ENCODE peak calls at places on chromosome 4, in six cellular contexts. G, L, S, X, M and O are unnamed samples.

GRCh38 chr4:168183717-168184571 is 91.6 kb downstream of the ANXA10 start:
- DNase-seq in G (peak), L (no peak), S (no peak), X (no peak), M (peak), O (peak)

GRCh38 chr4:21768349-21769310 is 179.9 kb downstream of the KCNIP4 start:
- DNase-seq in G (peak), L (no peak), S (no peak), X (no peak), M (no peak), O (peak)

GRCh38 chr4:13612569-13612968 is 15.0 kb downstream of the BOD1L1 start:
- DNase-seq in G (no peak), L (no peak), S (no peak), X (no peak), M (no peak), O (no peak)

GRCh38 chr4:17690898-17691297 is 76.5 kb downstream of the MED28 start:
- DNase-seq in G (no peak), L (no peak), S (no peak), X (no peak), M (no peak), O (no peak)

GRCh38 chr4:183094393-183095198 is 4.5 kb upstream of the WWC2 start:
- DNase-seq in G (no peak), L (no peak), S (no peak), X (no peak), M (no peak), O (no peak)

GRCh38 chr4:8185280-8185679 is 13.8 kb upstream of the SH3TC1 start:
- DNase-seq in G (peak), L (no peak), S (no peak), X (no peak), M (peak), O (peak)

GRCh38 chr4:17535242-17535641 is 20.3 kb downstream of the CLRN2 start:
- DNase-seq in G (no peak), L (no peak), S (no peak), X (no peak), M (no peak), O (no peak)

GRCh38 chr4:40672528-40673522 is 43.2 kb upstream of the RBM47 start:
- DNase-seq in G (peak), L (no peak), S (no peak), X (peak), M (peak), O (peak)

GRCh38 chr4:11259837-11260236 is 168.9 kb downstream of the HS3ST1 start:
- DNase-seq in G (no peak), L (no peak), S (no peak), X (no peak), M (no peak), O (no peak)

GRCh38 chr4:41212221-41213203 is 1.8 kb downstream of the APBB2 start:
- DNase-seq in G (peak), L (peak), S (peak), X (peak), M (no peak), O (peak)

GRCh38 chr4:31984872-31985271 is 1264.7 kb downstream of the PCDH7 start:
- DNase-seq in G (no peak), L (no peak), S (no peak), X (no peak), M (no peak), O (peak)

GRCh38 chr4:172822322-172822721 is 346.3 kb upstream of the GALNT7 start:
- DNase-seq in G (no peak), L (no peak), S (no peak), X (no peak), M (no peak), O (no peak)

GRCh38 chr4:152935661-152936445 is at the start of gene FHDC1:
- DNase-seq in G (no peak), L (peak), S (peak), X (peak), M (no peak), O (no peak)

GRCh38 chr4:112604590-112604989 is 32.1 kb downstream of the ZGRF1 start:
- DNase-seq in G (peak), L (no peak), S (peak), X (no peak), M (peak), O (peak)

GRCh38 chr4:3009422-3009821 is 46.1 kb downstream of the GRK4 start:
- DNase-seq in G (peak), L (no peak), S (no peak), X (peak), M (no peak), O (peak)

GRCh38 chr4:79249879-79250503 is 75.9 kb downstream of the NAA11 start:
- DNase-seq in G (no peak), L (no peak), S (no peak), X (no peak), M (no peak), O (no peak)

GRCh38 chr4:174757736-174758135 is 71.3 kb downstream of the GLRA3 start:
- DNase-seq in G (no peak), L (no peak), S (no peak), X (no peak), M (no peak), O (no peak)

GRCh38 chr4:8790749-8791148 is 80.9 kb downstream of the HMX1 start:
- DNase-seq in G (no peak), L (no peak), S (no peak), X (no peak), M (no peak), O (no peak)

GRCh38 chr4:81142744-81143143 is 72.3 kb downstream of the PRKG2 start:
- DNase-seq in G (peak), L (no peak), S (no peak), X (no peak), M (no peak), O (peak)

DNA sequence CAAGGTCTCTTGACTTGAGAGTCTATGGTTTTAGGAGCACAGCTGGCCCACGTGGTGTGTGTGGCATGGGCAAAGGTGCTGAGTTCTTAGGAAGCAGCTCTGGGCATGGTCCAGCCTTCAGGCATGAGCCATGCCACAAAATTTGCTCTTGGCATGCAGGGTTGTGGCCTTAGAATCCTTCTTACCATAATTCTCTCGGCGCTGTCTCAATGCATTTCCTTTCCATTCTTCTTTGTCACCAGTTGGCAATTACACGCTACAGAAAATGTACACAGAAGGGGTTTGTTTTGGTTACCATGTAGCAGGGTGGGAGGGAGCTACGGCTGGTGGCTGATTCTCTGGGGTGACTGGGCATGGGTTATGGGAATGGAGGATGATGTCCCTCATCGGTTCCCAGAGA is 199.6 kb upstream of the SFRP2 start:
- DNase-seq in G (peak), L (no peak), S (no peak), X (no peak), M (no peak), O (peak)
- H3K4me3 ChIP-seq in G (no peak), L (no peak), S (no peak), X (no peak), M (no peak), O (no peak)

DNA sequence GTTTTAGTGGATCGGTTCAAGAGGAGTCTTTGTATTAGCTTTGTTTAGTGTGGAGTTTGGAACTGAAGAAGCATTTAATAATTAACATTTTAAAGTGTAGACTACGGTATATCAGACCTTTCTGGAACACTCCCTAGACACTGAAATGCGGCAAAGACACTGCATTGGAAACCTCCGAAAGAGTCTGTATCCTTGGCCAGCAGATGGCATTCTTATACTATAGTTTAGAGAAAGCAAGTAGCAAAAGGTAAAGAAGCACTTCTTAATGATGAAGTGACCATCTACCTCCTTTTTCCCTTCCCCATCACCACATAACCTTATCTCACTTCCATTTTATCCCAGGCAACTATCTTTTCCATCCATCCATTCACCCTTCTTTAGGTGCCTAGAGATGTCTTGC is 7.6 kb downstream of the FABP2 start:
- DNase-seq in G (peak), L (no peak), S (no peak), X (no peak), M (no peak), O (peak)
- TF ChIP-seq CTCF in G (peak), L (no peak), S (peak), X (peak), M (peak), O (peak)

GRCh38 chr4:6782846-6783110 is 251 bp downstream of the KIAA0232 start:
- DNase-seq in G (no peak), L (no peak), S (no peak), X (no peak), M (no peak), O (no peak)

GRCh38 chr4:6781113-6781512 is 1.4 kb upstream of the KIAA0232 start:
- DNase-seq in G (no peak), L (no peak), S (no peak), X (no peak), M (no peak), O (no peak)

GRCh38 chr4:6781561-6781960 is 966 bp upstream of the KIAA0232 start:
- DNase-seq in G (no peak), L (no peak), S (no peak), X (no peak), M (no peak), O (no peak)

GRCh38 chr4:6783111-6783981 is 819 bp downstream of the KIAA0232 start:
- DNase-seq in G (peak), L (peak), S (peak), X (peak), M (peak), O (peak)

DNA sequence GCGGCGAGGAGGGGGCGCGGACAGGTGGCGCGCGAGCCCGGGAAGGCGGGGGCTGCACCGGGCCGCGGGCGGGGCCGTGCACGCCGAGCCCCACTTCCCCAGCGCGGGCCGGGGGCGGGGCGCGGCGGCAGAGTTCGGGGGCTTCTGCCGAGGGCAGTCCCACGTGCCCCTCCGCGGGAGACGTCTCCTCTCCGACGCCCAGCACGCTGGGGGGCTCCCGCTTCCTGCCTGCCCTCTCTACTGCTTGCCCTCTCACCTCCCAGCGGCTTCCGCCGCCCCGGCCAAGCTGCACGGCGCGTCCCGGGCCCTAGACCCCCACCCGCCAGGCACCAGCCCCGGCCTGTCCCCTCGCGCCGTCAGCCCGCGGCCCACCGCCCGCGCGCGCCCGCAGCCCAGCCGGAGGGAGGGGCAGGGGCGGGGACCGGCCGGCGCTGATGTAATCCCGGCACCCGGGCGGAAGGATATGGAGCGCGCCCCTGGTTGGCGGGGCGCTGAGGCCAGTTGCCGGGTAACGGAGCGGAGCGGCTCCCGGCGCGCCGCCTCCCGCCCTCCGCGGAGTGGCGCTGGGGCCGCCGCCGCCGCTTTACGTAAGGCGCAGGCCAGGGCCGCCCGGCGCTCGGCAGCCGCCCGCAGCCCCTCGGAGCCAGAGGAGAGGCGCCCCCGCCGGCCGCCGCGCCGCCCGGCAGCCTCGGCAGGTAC is at the start of gene KIAA0232:
- DNase-seq in G (peak), L (peak), S (peak), X (peak), M (peak), O (peak)
- H3K4me3 ChIP-seq in G (peak), L (peak), S (peak), X (peak), M (peak), O (peak)

DNA sequence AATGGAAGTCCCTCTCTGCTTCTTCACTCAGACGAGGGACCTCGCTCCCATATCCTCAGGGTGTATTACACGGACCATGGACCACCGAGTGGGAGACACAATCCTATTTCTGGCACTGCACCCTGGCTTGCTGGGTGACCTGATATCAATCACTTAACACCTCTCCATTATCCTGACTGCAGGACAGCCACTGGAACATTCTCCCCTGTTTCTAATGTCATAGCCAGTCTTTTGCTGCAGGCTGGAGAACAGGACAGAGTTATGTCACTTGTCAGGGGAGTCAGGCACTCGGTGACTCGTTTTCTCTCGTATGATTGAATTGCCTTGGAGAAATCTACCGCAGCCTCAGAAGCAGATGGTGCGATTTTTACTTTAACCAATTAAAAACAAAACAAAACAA is 219.1 kb upstream of the IGFBP7 start:
- DNase-seq in G (no peak), L (no peak), S (peak), X (no peak), M (no peak), O (no peak)
- TF ChIP-seq CTCF in G (no peak), L (no peak), S (no peak), X (no peak), M (no peak), O (no peak)

DNA sequence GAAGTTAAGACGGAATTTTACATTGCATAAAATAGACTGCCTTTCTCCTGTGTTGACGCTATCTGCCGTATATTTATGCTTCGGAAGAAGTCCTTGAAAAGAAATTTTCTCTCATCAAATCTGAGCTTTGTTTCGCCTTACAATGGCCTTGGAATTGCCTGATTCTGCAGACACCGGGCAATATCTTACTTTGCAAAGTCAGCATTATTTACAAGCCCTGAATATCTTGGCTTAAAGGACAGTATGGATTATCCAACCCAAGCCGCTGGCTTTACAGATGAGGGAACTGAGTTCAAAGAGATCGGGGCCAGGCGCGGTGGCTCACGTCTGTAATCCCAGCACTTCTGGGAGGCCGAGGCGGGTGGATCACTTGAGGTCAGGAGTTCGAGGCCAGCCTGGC is 1.1 kb upstream of the MANBA start:
- DNase-seq in G (no peak), L (no peak), S (no peak), X (no peak), M (no peak), O (no peak)
- H3K4me3 ChIP-seq in G (peak), L (no peak), S (peak), X (no peak), M (no peak), O (no peak)

GRCh38 chr4:87835192-87835591 is 2.4 kb downstream of the MEPE start:
- DNase-seq in G (peak), L (no peak), S (no peak), X (no peak), M (no peak), O (no peak)

GRCh38 chr4:87840149-87840548 is 7.4 kb downstream of the MEPE start:
- DNase-seq in G (no peak), L (no peak), S (no peak), X (no peak), M (no peak), O (no peak)

GRCh38 chr4:87838207-87838606 is 5.4 kb downstream of the MEPE start:
- DNase-seq in G (peak), L (no peak), S (no peak), X (no peak), M (no peak), O (peak)

GRCh38 chr4:87835732-87836131 is 3.0 kb downstream of the MEPE start:
- DNase-seq in G (peak), L (no peak), S (no peak), X (no peak), M (no peak), O (no peak)

GRCh38 chr4:87839309-87839946 is 6.7 kb downstream of the MEPE start:
- DNase-seq in G (peak), L (no peak), S (no peak), X (peak), M (no peak), O (peak)
- TF ChIP-seq CTCF in G (peak), L (peak), S (peak), X (peak), M (peak), O (peak)

DNA sequence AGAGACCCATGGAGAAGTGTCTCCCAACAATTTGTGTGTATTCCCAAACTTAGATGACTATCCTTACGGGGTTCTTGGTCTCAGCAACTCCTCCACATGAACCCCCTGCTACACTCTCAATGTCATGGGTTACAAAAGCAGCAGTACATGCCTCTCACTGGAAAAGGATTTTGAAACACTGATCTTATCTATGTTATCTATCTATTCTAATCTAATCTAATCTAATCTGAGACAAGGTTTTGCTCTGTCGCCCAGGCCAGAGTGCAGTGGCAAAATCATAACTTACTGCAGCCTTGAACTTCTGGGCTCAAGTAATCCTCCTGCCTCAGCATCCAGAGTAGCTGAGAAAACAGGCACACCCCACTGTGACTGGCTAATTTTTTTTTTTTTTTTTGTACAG is 19.3 kb downstream of the TSPAN5 start:
- DNase-seq in G (no peak), L (no peak), S (no peak), X (no peak), M (no peak), O (no peak)
- H3K4me3 ChIP-seq in G (no peak), L (no peak), S (no peak), X (no peak), M (no peak), O (peak)